ENCODE peak calls at places on chromosomes 1 and 21, in four cellular contexts. One of them, this sample, is unnamed.

GRCh38 chr1:18090636-18091035 is 17.0 kb upstream of the IGSF21 start:
- DNase-seq in neural progenitor cell: peak
- DNase-seq in lower leg skin: no peak
- DNase-seq in fibroblast of lung: no peak
- DNase-seq in this sample: no peak

GRCh38 chr21:42598159-42598735 is 55.2 kb upstream of the PDE9A start:
- DNase-seq in fibroblast of lung: no peak
- DNase-seq in neural progenitor cell: no peak
- DNase-seq in lower leg skin: no peak
- DNase-seq in this sample: no peak

GRCh38 chr21:37253991-37254390 is 13.1 kb downstream of the VPS26C start:
- DNase-seq in neural progenitor cell: no peak
- DNase-seq in fibroblast of lung: peak
- DNase-seq in lower leg skin: no peak
- DNase-seq in this sample: no peak

GRCh38 chr1:13494025-13494424 is 19.8 kb downstream of the LRRC38 start:
- DNase-seq in neural progenitor cell: no peak
- DNase-seq in lower leg skin: no peak
- DNase-seq in fibroblast of lung: no peak
- DNase-seq in this sample: no peak

GRCh38 chr1:197955486-197956394 is 38.6 kb downstream of the LHX9 start:
- DNase-seq in neural progenitor cell: no peak
- DNase-seq in fibroblast of lung: peak
- DNase-seq in lower leg skin: no peak
- DNase-seq in this sample: peak

GRCh38 chr1:231415018-231415583 is 7.0 kb downstream of the EGLN1 start:
- DNase-seq in fibroblast of lung: no peak
- DNase-seq in neural progenitor cell: no peak
- DNase-seq in lower leg skin: no peak
- DNase-seq in this sample: no peak

GRCh38 chr1:216606047-216606637 is 117.1 kb downstream of the ESRRG start:
- DNase-seq in fibroblast of lung: no peak
- DNase-seq in lower leg skin: no peak
- DNase-seq in neural progenitor cell: no peak
- DNase-seq in this sample: no peak

GRCh38 chr1:87806377-87807094 is 477.9 kb downstream of the LMO4 start:
- DNase-seq in fibroblast of lung: no peak
- DNase-seq in neural progenitor cell: no peak
- DNase-seq in lower leg skin: no peak
- DNase-seq in this sample: no peak

GRCh38 chr1:152752225-152752624 is 5.6 kb upstream of the KPRP start:
- DNase-seq in fibroblast of lung: peak
- DNase-seq in lower leg skin: no peak
- DNase-seq in neural progenitor cell: no peak
- DNase-seq in this sample: peak

GRCh38 chr1:109213824-109214693 is at the start of gene SARS1:
- DNase-seq in lower leg skin: peak
- DNase-seq in fibroblast of lung: peak
- DNase-seq in neural progenitor cell: peak
- DNase-seq in this sample: peak
- TF ChIP-seq CTCF in lower leg skin: no peak
- TF ChIP-seq CTCF in fibroblast of lung: no peak
- TF ChIP-seq CTCF in neural progenitor cell: no peak
- TF ChIP-seq CTCF in this sample: no peak

DNA sequence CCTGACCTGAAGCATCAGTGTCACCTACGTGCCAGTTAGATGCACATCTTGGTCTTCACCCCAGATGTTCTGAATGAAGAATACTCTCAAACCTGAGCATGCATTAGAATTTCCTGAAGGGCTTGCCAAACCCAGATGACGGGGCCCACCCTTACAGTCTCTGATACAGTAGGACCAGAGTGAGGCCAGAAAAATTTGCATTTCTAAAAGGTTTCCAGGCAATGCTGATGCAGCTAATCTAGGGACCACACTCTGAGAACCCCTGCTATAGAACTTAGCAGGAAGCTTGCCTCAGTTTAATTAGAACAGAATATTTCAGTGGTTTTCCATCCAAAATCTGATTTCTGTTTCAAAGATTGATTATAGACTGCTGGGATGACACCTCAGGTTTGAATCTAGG is 9.9 kb upstream of the CTBS start:
- DNase-seq in neural progenitor cell: no peak
- DNase-seq in lower leg skin: no peak
- DNase-seq in fibroblast of lung: no peak
- DNase-seq in this sample: no peak
- H3K4me3 ChIP-seq in neural progenitor cell: no peak
- H3K4me3 ChIP-seq in lower leg skin: no peak
- H3K4me3 ChIP-seq in fibroblast of lung: no peak
- H3K4me3 ChIP-seq in this sample: no peak

GRCh38 chr1:39818482-39818881 is 29.8 kb upstream of the BMP8B start:
- DNase-seq in neural progenitor cell: no peak
- DNase-seq in fibroblast of lung: no peak
- DNase-seq in lower leg skin: peak
- DNase-seq in this sample: no peak

GRCh38 chr1:39816431-39817090 is 27.9 kb upstream of the BMP8B start:
- DNase-seq in fibroblast of lung: peak
- DNase-seq in neural progenitor cell: peak
- DNase-seq in lower leg skin: peak
- DNase-seq in this sample: peak

GRCh38 chr1:39808784-39809517 is 20.3 kb upstream of the BMP8B start:
- DNase-seq in neural progenitor cell: no peak
- DNase-seq in lower leg skin: no peak
- DNase-seq in fibroblast of lung: no peak
- DNase-seq in this sample: no peak

GRCh38 chr1:39812913-39813312 is 24.2 kb upstream of the BMP8B start:
- DNase-seq in lower leg skin: no peak
- DNase-seq in neural progenitor cell: no peak
- DNase-seq in fibroblast of lung: no peak
- DNase-seq in this sample: no peak
- TF ChIP-seq CTCF in lower leg skin: no peak
- TF ChIP-seq CTCF in neural progenitor cell: no peak
- TF ChIP-seq CTCF in fibroblast of lung: no peak
- TF ChIP-seq CTCF in this sample: no peak

GRCh38 chr1:235021321-235021720 is 107.3 kb downstream of the TOMM20 start:
- DNase-seq in neural progenitor cell: no peak
- DNase-seq in fibroblast of lung: no peak
- DNase-seq in lower leg skin: no peak
- DNase-seq in this sample: no peak

GRCh38 chr1:235023197-235024044 is 105.2 kb downstream of the TOMM20 start:
- DNase-seq in neural progenitor cell: no peak
- DNase-seq in fibroblast of lung: no peak
- DNase-seq in lower leg skin: no peak
- DNase-seq in this sample: no peak

GRCh38 chr1:235022341-235023196 is 106.1 kb downstream of the TOMM20 start:
- DNase-seq in neural progenitor cell: no peak
- DNase-seq in lower leg skin: no peak
- DNase-seq in fibroblast of lung: peak
- DNase-seq in this sample: peak

GRCh38 chr1:235024045-235024439 is 104.6 kb downstream of the TOMM20 start:
- DNase-seq in lower leg skin: no peak
- DNase-seq in neural progenitor cell: no peak
- DNase-seq in fibroblast of lung: no peak
- DNase-seq in this sample: no peak

GRCh38 chr1:235021815-235022214 is 106.8 kb downstream of the TOMM20 start:
- DNase-seq in neural progenitor cell: no peak
- DNase-seq in lower leg skin: no peak
- DNase-seq in fibroblast of lung: no peak
- DNase-seq in this sample: no peak
- H3K4me3 ChIP-seq in neural progenitor cell: no peak
- H3K4me3 ChIP-seq in lower leg skin: no peak
- H3K4me3 ChIP-seq in fibroblast of lung: no peak
- H3K4me3 ChIP-seq in this sample: no peak

GRCh38 chr1:109960745-109961094 is 23.8 kb upstream of the AHCYL1 start:
- DNase-seq in neural progenitor cell: no peak
- DNase-seq in fibroblast of lung: no peak
- DNase-seq in lower leg skin: no peak
- DNase-seq in this sample: no peak

GRCh38 chr1:109954180-109954579 is 30.4 kb upstream of the AHCYL1 start:
- DNase-seq in neural progenitor cell: no peak
- DNase-seq in lower leg skin: no peak
- DNase-seq in fibroblast of lung: no peak
- DNase-seq in this sample: peak

GRCh38 chr1:109963864-109964263 is 20.7 kb upstream of the AHCYL1 start:
- DNase-seq in lower leg skin: no peak
- DNase-seq in neural progenitor cell: no peak
- DNase-seq in fibroblast of lung: peak
- DNase-seq in this sample: peak

GRCh38 chr1:109959632-109959973 is 25.0 kb upstream of the AHCYL1 start:
- DNase-seq in lower leg skin: no peak
- DNase-seq in neural progenitor cell: no peak
- DNase-seq in fibroblast of lung: no peak
- DNase-seq in this sample: no peak

DNA sequence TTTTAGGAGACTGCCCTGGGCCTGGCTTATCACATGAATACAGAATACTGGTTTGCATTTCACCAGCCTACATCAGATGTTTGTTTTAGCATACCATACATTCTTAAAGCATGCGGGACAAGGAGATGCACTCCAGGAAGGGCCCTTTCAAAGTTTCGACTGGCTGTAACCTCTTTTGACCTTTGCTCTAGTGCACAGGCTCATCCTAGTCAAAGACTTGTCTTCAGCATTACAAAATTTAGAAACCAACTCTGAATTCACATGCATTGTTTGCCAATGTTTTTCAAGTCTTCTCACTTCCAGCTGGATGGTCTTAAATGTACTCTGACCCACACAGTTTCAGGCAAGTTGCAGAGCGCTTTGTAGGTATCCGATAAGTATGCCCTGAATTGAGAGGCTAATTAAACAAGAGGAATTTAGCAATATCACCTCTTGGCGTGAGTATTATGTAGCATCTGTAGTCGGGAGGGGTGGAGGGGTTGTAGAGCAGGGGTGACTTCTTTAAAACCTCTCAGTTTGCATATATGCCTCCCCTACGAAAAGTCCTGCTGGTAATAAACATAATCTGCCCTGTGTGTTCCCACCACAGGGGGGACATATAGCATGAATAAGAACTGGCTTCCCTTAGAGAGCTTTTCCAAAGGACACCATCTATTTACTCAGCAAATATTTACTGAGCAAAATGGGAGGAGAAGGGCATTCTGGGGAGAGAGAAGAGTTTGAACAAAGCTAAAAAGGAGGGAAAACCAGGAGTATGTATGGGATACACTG is 24.4 kb upstream of the AHCYL1 start:
- DNase-seq in fibroblast of lung: peak
- DNase-seq in lower leg skin: no peak
- DNase-seq in neural progenitor cell: peak
- DNase-seq in this sample: peak
- TF ChIP-seq CTCF in fibroblast of lung: peak
- TF ChIP-seq CTCF in lower leg skin: no peak
- TF ChIP-seq CTCF in neural progenitor cell: no peak
- TF ChIP-seq CTCF in this sample: no peak

This sample was measured in cardiac fibroblast.